ENCODE peak calls at places on chromosomes 11 and 22, in five cellular contexts. One of them, this sample, is unnamed. For H3K4me1, the result is how much of the 10 kb centered on the place peaks cover.

GRCh38 chr11:119635776-119636175 is 93.2 kb downstream of the NECTIN1 start:
- DNase-seq in sigmoid colon: no peak
- DNase-seq in transverse colon: no peak
- DNase-seq in breast epithelium: no peak
- DNase-seq in vagina: no peak
- DNase-seq in this sample: no peak

GRCh38 chr11:94800394-94800793 is 32.2 kb downstream of the AMOTL1 start:
- DNase-seq in sigmoid colon: peak
- DNase-seq in transverse colon: no peak
- DNase-seq in breast epithelium: no peak
- DNase-seq in vagina: no peak
- DNase-seq in this sample: no peak

GRCh38 chr22:49521787-49522224 is 305.9 kb downstream of the BRD1 start:
- DNase-seq in sigmoid colon: peak
- DNase-seq in transverse colon: no peak
- DNase-seq in breast epithelium: no peak
- DNase-seq in vagina: no peak
- DNase-seq in this sample: no peak

GRCh38 chr11:88103337-88104206 is 71.7 kb downstream of the RAB38 start:
- DNase-seq in sigmoid colon: no peak
- DNase-seq in transverse colon: peak
- DNase-seq in breast epithelium: no peak
- DNase-seq in vagina: no peak
- DNase-seq in this sample: no peak

GRCh38 chr22:23685205-23685784 is 5.5 kb upstream of the RGL4 start:
- DNase-seq in sigmoid colon: no peak
- DNase-seq in transverse colon: no peak
- DNase-seq in breast epithelium: no peak
- DNase-seq in vagina: no peak
- DNase-seq in this sample: no peak

GRCh38 chr22:36334838-36335603 is 52.7 kb downstream of the MYH9 start:
- DNase-seq in sigmoid colon: peak
- DNase-seq in transverse colon: no peak
- DNase-seq in breast epithelium: peak
- DNase-seq in vagina: no peak
- DNase-seq in this sample: no peak

GRCh38 chr11:14500181-14500651 is 605 bp upstream of the COPB1 start:
- DNase-seq in sigmoid colon: no peak
- DNase-seq in transverse colon: peak
- DNase-seq in breast epithelium: no peak
- DNase-seq in vagina: no peak
- DNase-seq in this sample: no peak

GRCh38 chr11:119727523-119728081 is 1.4 kb downstream of the NECTIN1 start:
- DNase-seq in sigmoid colon: no peak
- DNase-seq in transverse colon: peak
- DNase-seq in breast epithelium: no peak
- DNase-seq in vagina: no peak
- DNase-seq in this sample: no peak

GRCh38 chr11:106390078-106390477 is 312.6 kb downstream of the AASDHPPT start:
- DNase-seq in sigmoid colon: no peak
- DNase-seq in transverse colon: no peak
- DNase-seq in breast epithelium: no peak
- DNase-seq in vagina: no peak
- DNase-seq in this sample: no peak

GRCh38 chr11:26830218-26830617 is 108.4 kb upstream of the SLC5A12 start:
- DNase-seq in sigmoid colon: no peak
- DNase-seq in transverse colon: no peak
- DNase-seq in breast epithelium: no peak
- DNase-seq in vagina: no peak
- DNase-seq in this sample: no peak

GRCh38 chr22:43923191-43923590 is 414 bp upstream of the PNPLA3 start:
- DNase-seq in sigmoid colon: no peak
- DNase-seq in transverse colon: no peak
- DNase-seq in breast epithelium: no peak
- DNase-seq in vagina: no peak
- DNase-seq in this sample: no peak

GRCh38 chr22:42697542-42698013 is 23.1 kb downstream of the A4GALT start:
- DNase-seq in sigmoid colon: peak
- DNase-seq in transverse colon: peak
- DNase-seq in breast epithelium: peak
- DNase-seq in vagina: no peak
- DNase-seq in this sample: no peak

GRCh38 chr11:32094931-32095330 is 4.1 kb downstream of the RCN1 start:
- DNase-seq in sigmoid colon: no peak
- DNase-seq in transverse colon: no peak
- DNase-seq in breast epithelium: no peak
- DNase-seq in vagina: no peak
- DNase-seq in this sample: no peak

GRCh38 chr22:39718206-39718605 is 147.7 kb downstream of the CACNA1I start:
- DNase-seq in sigmoid colon: no peak
- DNase-seq in transverse colon: peak
- DNase-seq in breast epithelium: no peak
- DNase-seq in vagina: no peak
- DNase-seq in this sample: no peak

GRCh38 chr11:63242089-63242762 is 1.2 kb downstream of the SLC22A25 start:
- DNase-seq in sigmoid colon: no peak
- DNase-seq in transverse colon: no peak
- DNase-seq in breast epithelium: no peak
- DNase-seq in vagina: no peak
- DNase-seq in this sample: no peak

GRCh38 chr22:31289335-31289734 is 3.0 kb downstream of the PIK3IP1 start:
- DNase-seq in sigmoid colon: peak
- DNase-seq in transverse colon: peak
- DNase-seq in breast epithelium: no peak
- DNase-seq in vagina: peak
- DNase-seq in this sample: no peak

GRCh38 chr11:11038339-11039248 is 180.7 kb upstream of the ZBED5 start:
- DNase-seq in sigmoid colon: peak
- DNase-seq in transverse colon: peak
- DNase-seq in breast epithelium: no peak
- DNase-seq in vagina: no peak
- DNase-seq in this sample: peak

GRCh38 chr11:73195191-73196007 is 22.7 kb upstream of the P2RY2 start:
- DNase-seq in sigmoid colon: peak
- DNase-seq in transverse colon: peak
- DNase-seq in breast epithelium: no peak
- DNase-seq in vagina: peak
- DNase-seq in this sample: no peak

GRCh38 chr11:75375626-75376025 is 23.7 kb upstream of the RPS3 start:
- DNase-seq in sigmoid colon: no peak
- DNase-seq in transverse colon: no peak
- DNase-seq in breast epithelium: no peak
- DNase-seq in vagina: no peak
- DNase-seq in this sample: no peak

GRCh38 chr11:104534268-104534667 is 364.0 kb downstream of the CASP12 start:
- DNase-seq in sigmoid colon: no peak
- DNase-seq in transverse colon: no peak
- DNase-seq in breast epithelium: no peak
- DNase-seq in vagina: no peak
- DNase-seq in this sample: no peak

GRCh38 chr11:82960779-82961143 is 59.2 kb downstream of the DDIAS start:
- DNase-seq in sigmoid colon: no peak
- DNase-seq in transverse colon: no peak
- DNase-seq in breast epithelium: no peak
- DNase-seq in vagina: no peak
- DNase-seq in this sample: no peak

GRCh38 chr11:67312187-67313021 is 9.1 kb downstream of the SSH3 start:
- DNase-seq in sigmoid colon: no peak
- DNase-seq in transverse colon: peak
- DNase-seq in breast epithelium: peak
- DNase-seq in vagina: peak
- DNase-seq in this sample: no peak

GRCh38 chr22:21933413-21933812 is 19.2 kb downstream of the PPM1F start:
- DNase-seq in sigmoid colon: no peak
- DNase-seq in transverse colon: no peak
- DNase-seq in breast epithelium: no peak
- DNase-seq in vagina: no peak
- DNase-seq in this sample: no peak

GRCh38 chr22:18095101-18095805 is 15.4 kb upstream of the TUBA8 start:
- DNase-seq in sigmoid colon: no peak
- DNase-seq in transverse colon: no peak
- DNase-seq in breast epithelium: no peak
- DNase-seq in vagina: no peak
- DNase-seq in this sample: no peak

GRCh38 chr22:44407404-44408226 is 90.4 kb downstream of the RTL6 start:
- DNase-seq in sigmoid colon: peak
- DNase-seq in transverse colon: no peak
- DNase-seq in breast epithelium: no peak
- DNase-seq in vagina: no peak
- DNase-seq in this sample: no peak

GRCh38 chr11:85965202-85965601 is 103.7 kb downstream of the PICALM start:
- DNase-seq in sigmoid colon: no peak
- DNase-seq in transverse colon: no peak
- DNase-seq in breast epithelium: no peak
- DNase-seq in vagina: no peak
- DNase-seq in this sample: no peak

GRCh38 chr11:65300621-65301290 is 13.9 kb upstream of the CDC42EP2 start:
- DNase-seq in sigmoid colon: no peak
- DNase-seq in transverse colon: no peak
- DNase-seq in breast epithelium: no peak
- DNase-seq in vagina: no peak
- DNase-seq in this sample: no peak
- H3K4me1 ChIP-seq in sigmoid colon: half or more
- H3K4me1 ChIP-seq in transverse colon: under half
- H3K4me1 ChIP-seq in breast epithelium: under half
- H3K4me1 ChIP-seq in vagina: half or more
- H3K4me1 ChIP-seq in this sample: half or more

GRCh38 chr11:9384535-9385287 is at the start of gene IPO7:
- DNase-seq in sigmoid colon: peak
- DNase-seq in transverse colon: peak
- DNase-seq in breast epithelium: peak
- DNase-seq in vagina: peak
- DNase-seq in this sample: peak

GRCh38 chr11:9380773-9381172 is 3.7 kb upstream of the IPO7 start:
- DNase-seq in sigmoid colon: peak
- DNase-seq in transverse colon: no peak
- DNase-seq in breast epithelium: peak
- DNase-seq in vagina: no peak
- DNase-seq in this sample: no peak

DNA sequence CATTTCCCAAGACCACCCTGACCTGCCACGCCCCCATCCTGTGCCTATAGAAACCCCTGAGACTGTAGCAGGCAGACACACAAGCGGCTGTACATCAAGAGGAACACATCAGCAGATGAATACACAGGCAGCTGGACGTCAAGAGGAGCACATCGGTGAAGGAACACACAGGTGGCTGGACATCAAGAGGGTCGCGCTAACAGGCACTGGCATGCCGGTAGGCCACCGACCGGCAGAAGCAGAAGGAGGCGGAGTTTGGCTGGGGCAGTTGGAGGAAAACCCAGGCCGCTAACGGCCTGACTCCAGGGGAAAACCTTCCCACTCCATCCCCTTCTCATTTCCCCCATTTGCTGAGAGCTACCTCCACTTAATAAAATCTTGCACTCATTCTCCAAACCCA is 5.4 kb upstream of the IPO7 start:
- DNase-seq in sigmoid colon: no peak
- DNase-seq in transverse colon: no peak
- DNase-seq in breast epithelium: no peak
- DNase-seq in vagina: no peak
- DNase-seq in this sample: no peak
- TF ChIP-seq POLR2AphosphoS5 in sigmoid colon: no peak
- TF ChIP-seq POLR2AphosphoS5 in transverse colon: no peak
- TF ChIP-seq POLR2AphosphoS5 in breast epithelium: no peak
- TF ChIP-seq POLR2AphosphoS5 in vagina: no peak
- TF ChIP-seq POLR2AphosphoS5 in this sample: no peak

GRCh38 chr11:113571531-113571930 is 96.3 kb upstream of the DRD2 start:
- DNase-seq in sigmoid colon: no peak
- DNase-seq in transverse colon: no peak
- DNase-seq in breast epithelium: no peak
- DNase-seq in vagina: no peak
- DNase-seq in this sample: no peak

GRCh38 chr11:113574171-113574570 is 99.0 kb upstream of the DRD2 start:
- DNase-seq in sigmoid colon: no peak
- DNase-seq in transverse colon: no peak
- DNase-seq in breast epithelium: no peak
- DNase-seq in vagina: no peak
- DNase-seq in this sample: no peak

GRCh38 chr11:113574586-113574985 is 99.4 kb upstream of the DRD2 start:
- DNase-seq in sigmoid colon: no peak
- DNase-seq in transverse colon: no peak
- DNase-seq in breast epithelium: no peak
- DNase-seq in vagina: no peak
- DNase-seq in this sample: no peak

GRCh38 chr11:113570906-113571305 is 95.7 kb upstream of the DRD2 start:
- DNase-seq in sigmoid colon: no peak
- DNase-seq in transverse colon: no peak
- DNase-seq in breast epithelium: no peak
- DNase-seq in vagina: no peak
- DNase-seq in this sample: no peak

DNA sequence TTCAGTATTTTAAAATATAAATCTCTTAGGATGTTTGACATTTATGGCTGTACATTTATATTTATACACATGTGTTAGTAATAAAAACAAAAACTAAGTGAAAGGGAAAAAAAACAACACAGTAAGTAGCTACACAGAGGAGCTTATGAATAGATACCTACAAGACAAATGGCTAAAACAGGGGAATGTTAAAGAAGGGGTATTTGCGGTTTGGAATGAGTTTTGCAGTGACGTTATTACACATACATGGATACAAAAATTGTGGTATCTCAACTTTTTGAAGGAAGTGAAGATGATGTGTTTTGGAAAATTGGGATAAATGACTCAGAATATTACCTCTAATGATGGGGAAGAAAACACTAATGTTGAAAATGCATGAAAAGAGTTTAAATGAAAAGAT is 97.2 kb upstream of the DRD2 start:
- DNase-seq in sigmoid colon: no peak
- DNase-seq in transverse colon: no peak
- DNase-seq in breast epithelium: no peak
- DNase-seq in vagina: no peak
- DNase-seq in this sample: no peak
- H3K4me1 ChIP-seq in sigmoid colon: under half
- H3K4me1 ChIP-seq in transverse colon: under half
- H3K4me1 ChIP-seq in breast epithelium: under half
- H3K4me1 ChIP-seq in vagina: under half
- H3K4me1 ChIP-seq in this sample: under half

GRCh38 chr22:41596776-41597634 is 7.4 kb upstream of the PMM1 start:
- DNase-seq in sigmoid colon: peak
- DNase-seq in transverse colon: peak
- DNase-seq in breast epithelium: peak
- DNase-seq in vagina: no peak
- DNase-seq in this sample: no peak
- TF ChIP-seq POLR2AphosphoS5 in sigmoid colon: no peak
- TF ChIP-seq POLR2AphosphoS5 in transverse colon: peak
- TF ChIP-seq POLR2AphosphoS5 in breast epithelium: no peak
- TF ChIP-seq POLR2AphosphoS5 in vagina: peak
- TF ChIP-seq POLR2AphosphoS5 in this sample: no peak

DNA sequence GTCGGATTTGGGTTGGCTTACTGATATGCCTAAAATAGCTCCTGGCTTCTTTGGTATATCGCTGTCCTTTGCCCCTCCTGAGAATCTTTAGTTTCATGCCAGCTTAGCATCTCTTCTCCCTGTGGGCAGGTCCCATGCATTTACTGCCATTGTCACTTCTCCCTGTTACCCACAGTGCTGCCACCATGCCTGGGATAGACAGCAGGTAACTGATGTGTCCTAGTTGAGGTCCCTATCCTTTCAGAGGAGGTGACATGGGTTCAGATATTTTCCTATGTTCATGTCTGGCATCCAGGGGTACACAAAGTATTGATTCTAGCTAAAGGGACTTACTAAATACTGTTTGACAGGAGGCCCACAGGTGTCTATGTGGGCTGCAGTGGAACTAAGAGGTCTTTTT is 8.3 kb downstream of the TIMP3 start:
- DNase-seq in sigmoid colon: peak
- DNase-seq in transverse colon: no peak
- DNase-seq in breast epithelium: no peak
- DNase-seq in vagina: no peak
- DNase-seq in this sample: no peak
- H3K4me1 ChIP-seq in sigmoid colon: half or more
- H3K4me1 ChIP-seq in transverse colon: under half
- H3K4me1 ChIP-seq in breast epithelium: under half
- H3K4me1 ChIP-seq in vagina: half or more
- H3K4me1 ChIP-seq in this sample: half or more